ENCODE peak calls at places on chromosomes 12 and 14, in ten cellular contexts. J is activated gamma-delta T cell treated with Interleukin-2 at 50 U/mL for 16 hours, V is epithelial cell of proximal tubule, K is K562, G is EH, U is HT-29, I is astrocyte of the cerebellum, R is GM04503, A is GM13976, Z is T-helper 2 cell. N is an unnamed sample.

GRCh38 chr12:29309320-29309902 is 71.6 kb downstream of the ERGIC2 start:
- DNase-seq in R (no peak), A (no peak), V (no peak), G (peak), J (no peak), Z (no peak), K (no peak), I (no peak), U (peak), N (no peak)

GRCh38 chr12:75542942-75543341 is 31.5 kb upstream of the KRR1 start:
- DNase-seq in R (no peak), I (no peak), U (no peak), K (no peak), Z (no peak), V (no peak), J (no peak), G (no peak), A (no peak), N (no peak)

GRCh38 chr14:59332727-59333126 is 132.5 kb downstream of the GPR135 start:
- DNase-seq in A (no peak), V (no peak), R (peak), K (no peak), U (no peak), G (peak), Z (no peak), J (no peak), I (no peak), N (no peak)

GRCh38 chr14:51544426-51544825 is 107.3 kb upstream of the FRMD6 start:
- DNase-seq in K (no peak), V (no peak), U (no peak), I (no peak), J (no peak), R (no peak), G (no peak), Z (no peak), A (no peak), N (no peak)

GRCh38 chr14:73634333-73634833 is 10.4 kb upstream of the DNAL1 start:
- DNase-seq in G (no peak), Z (no peak), I (no peak), R (no peak), K (no peak), J (no peak), V (no peak), U (peak), A (peak), N (no peak)

GRCh38 chr12:7637641-7638040 is 28.1 kb downstream of the APOBEC1 start:
- DNase-seq in I (no peak), A (no peak), J (no peak), K (no peak), Z (no peak), U (no peak), R (no peak), G (no peak), V (no peak), N (no peak)

GRCh38 chr12:112031472-112031871 is 18.2 kb downstream of the ERP29 start:
- DNase-seq in G (no peak), J (no peak), Z (no peak), K (no peak), A (no peak), I (no peak), U (no peak), V (no peak), R (no peak), N (no peak)

GRCh38 chr12:93713800-93714199 is 36.6 kb downstream of the CRADD start:
- DNase-seq in R (no peak), J (no peak), Z (no peak), U (no peak), I (no peak), A (no peak), K (no peak), G (no peak), V (no peak), N (no peak)

GRCh38 chr14:58832010-58832409 is 194.2 kb downstream of the DACT1 start:
- DNase-seq in Z (no peak), K (no peak), R (no peak), J (no peak), U (peak), V (no peak), I (no peak), G (peak), A (no peak), N (no peak)

GRCh38 chr14:75132374-75133086 is 5.7 kb upstream of the NEK9 start:
- DNase-seq in G (peak), Z (no peak), J (peak), I (peak), A (peak), V (no peak), U (peak), R (peak), K (peak), N (peak)

GRCh38 chr14:28143340-28143739 is 623.2 kb upstream of the FOXG1 start:
- DNase-seq in V (no peak), U (no peak), J (no peak), R (no peak), Z (no peak), I (no peak), K (no peak), G (no peak), A (no peak), N (no peak)

GRCh38 chr14:89848165-89848564 is 106.4 kb downstream of the EFCAB11 start:
- DNase-seq in J (no peak), G (peak), V (no peak), A (no peak), K (no peak), I (no peak), R (no peak), Z (no peak), U (no peak), N (no peak)

GRCh38 chr12:116813271-116814041 is 67.8 kb downstream of the HRK start:
- DNase-seq in R (no peak), I (no peak), J (no peak), K (no peak), Z (no peak), U (no peak), V (peak), A (no peak), G (no peak), N (no peak)

GRCh38 chr12:95059984-95060383 is 13.4 kb downstream of the NR2C1 start:
- DNase-seq in K (no peak), V (no peak), U (no peak), G (no peak), I (no peak), Z (no peak), A (no peak), R (no peak), J (no peak), N (no peak)

GRCh38 chr12:118034429-118035193 is 18.1 kb downstream of the RFC5 start:
- DNase-seq in V (no peak), U (peak), I (no peak), Z (no peak), G (peak), K (peak), A (no peak), R (no peak), J (no peak), N (no peak)

GRCh38 chr12:95763809-95764253 is 26.7 kb downstream of the NTN4 start:
- DNase-seq in K (no peak), U (peak), V (no peak), A (no peak), I (peak), G (peak), J (no peak), R (peak), Z (no peak), N (no peak)

GRCh38 chr12:105107176-105107496 is 395 bp upstream of the WASHC4 start:
- DNase-seq in G (peak), R (no peak), V (no peak), J (no peak), U (peak), I (no peak), Z (no peak), K (peak), A (peak), N (no peak)

GRCh38 chr12:103257763-103258162 is 238.0 kb downstream of the C12orf42 start:
- DNase-seq in J (no peak), U (no peak), I (no peak), G (no peak), R (no peak), V (no peak), A (no peak), K (no peak), Z (no peak), N (no peak)

GRCh38 chr12:94768398-94769039 is 118.2 kb upstream of the TMCC3 start:
- DNase-seq in K (no peak), A (no peak), U (no peak), I (no peak), G (no peak), R (no peak), J (no peak), V (no peak), Z (no peak), N (no peak)

GRCh38 chr14:51643137-51643536 is 8.6 kb upstream of the FRMD6 start:
- DNase-seq in Z (no peak), K (no peak), U (no peak), A (no peak), G (peak), R (peak), J (no peak), I (no peak), V (peak), N (no peak)

GRCh38 chr12:15591811-15592210 is 197.4 kb downstream of the EPS8 start:
- DNase-seq in V (no peak), A (no peak), J (no peak), I (no peak), R (no peak), K (no peak), Z (no peak), G (no peak), U (no peak), N (no peak)

GRCh38 chr14:95660550-95661515 is 25.4 kb upstream of the TCL1B start:
- DNase-seq in J (no peak), A (no peak), V (no peak), Z (no peak), I (no peak), R (no peak), K (no peak), G (no peak), U (no peak), N (no peak)

GRCh38 chr12:86663691-86664090 is 407.5 kb upstream of the MGAT4C start:
- DNase-seq in A (no peak), Z (no peak), R (no peak), V (no peak), U (no peak), J (no peak), I (peak), G (no peak), K (peak), N (no peak)

GRCh38 chr14:91324606-91324950 is 80.1 kb upstream of the GPR68 start:
- DNase-seq in U (no peak), Z (no peak), J (no peak), R (no peak), K (no peak), V (no peak), I (no peak), A (no peak), G (no peak), N (no peak)

GRCh38 chr14:76773188-76773885 is 12.1 kb downstream of the VASH1 start:
- DNase-seq in I (peak), Z (no peak), J (no peak), A (no peak), K (peak), U (peak), V (no peak), G (peak), R (peak), N (no peak)

GRCh38 chr12:126051611-126052107 is 986.4 kb downstream of the AACS start:
- DNase-seq in U (peak), J (no peak), I (peak), Z (no peak), G (no peak), A (no peak), R (no peak), K (no peak), V (peak), N (no peak)

GRCh38 chr14:75350505-75351060 is 72.0 kb downstream of the FOS start:
- DNase-seq in R (no peak), V (no peak), I (no peak), K (peak), U (no peak), G (no peak), A (no peak), Z (no peak), J (no peak), N (no peak)

GRCh38 chr14:64784006-64784405 is 79.8 kb downstream of the PLEKHG3 start:
- DNase-seq in G (no peak), K (no peak), I (no peak), Z (no peak), R (no peak), V (no peak), A (no peak), J (no peak), U (no peak), N (no peak)

GRCh38 chr12:106841471-106842302 is 67.2 kb downstream of the RIC8B start:
- DNase-seq in V (peak), K (peak), G (peak), I (peak), R (no peak), J (peak), Z (no peak), U (peak), A (peak), N (peak)

GRCh38 chr12:72230589-72230988 is 41.6 kb upstream of the TRHDE start:
- DNase-seq in V (no peak), U (no peak), J (no peak), I (no peak), Z (no peak), A (no peak), K (no peak), R (peak), G (peak), N (no peak)

GRCh38 chr12:14810953-14811483 is 3.0 kb downstream of the SMCO3 start:
- DNase-seq in G (peak), A (no peak), I (no peak), K (no peak), Z (no peak), V (no peak), J (no peak), R (no peak), U (peak), N (no peak)

GRCh38 chr12:82019533-82019932 is 260.4 kb upstream of the PPFIA2 start:
- DNase-seq in G (no peak), R (no peak), J (no peak), K (no peak), I (no peak), V (no peak), U (peak), Z (no peak), A (no peak), N (no peak)

GRCh38 chr14:51367600-51367931 is 127.5 kb downstream of the TMX1 start:
- DNase-seq in I (peak), U (no peak), K (no peak), G (peak), V (no peak), R (peak), Z (no peak), J (no peak), A (no peak), N (no peak)

GRCh38 chr12:98424726-98425401 is 90.5 kb upstream of the TMPO start:
- DNase-seq in R (no peak), U (peak), V (peak), J (peak), K (peak), Z (no peak), G (peak), A (peak), I (peak), N (peak)

GRCh38 chr12:101793401-101793800 is 37.4 kb downstream of the GNPTAB start:
- DNase-seq in Z (no peak), K (peak), G (peak), I (peak), V (peak), J (no peak), A (peak), R (peak), U (no peak), N (no peak)

GRCh38 chr14:104396682-104397470 is 182.7 kb upstream of the C14orf180 start:
- DNase-seq in K (no peak), Z (no peak), R (no peak), J (no peak), V (no peak), I (no peak), U (no peak), A (no peak), G (no peak), N (no peak)

N was measured in T-helper 9 cell.